ENCODE peak calls at places on chromosome 5, in four cellular contexts. I is GM12878, G is sigmoid colon, M is body of pancreas. V is an unnamed sample. For H3K27me3, the result is how much of the 10 kb centered on the place peaks cover.

GRCh38 chr5:177498013-177498847 is 826 bp upstream of the PDLIM7 start:
- DNase-seq in I (no peak), G (peak), M (peak), V (no peak)

GRCh38 chr5:174218162-174218561 is 172.7 kb downstream of the NSG2 start:
- DNase-seq in I (no peak), G (no peak), M (no peak), V (no peak)

GRCh38 chr5:95600557-95600956 is 19.3 kb upstream of the GPR150 start:
- DNase-seq in I (no peak), G (no peak), M (no peak), V (no peak)

GRCh38 chr5:174119386-174119785 is 73.9 kb downstream of the NSG2 start:
- DNase-seq in I (no peak), G (no peak), M (no peak), V (no peak)

GRCh38 chr5:62059960-62060359 is 246.0 kb upstream of the KIF2A start:
- DNase-seq in I (no peak), G (no peak), M (no peak), V (no peak)

GRCh38 chr5:171469336-171469735 is 49.9 kb downstream of the FGF18 start:
- DNase-seq in I (no peak), G (no peak), M (no peak), V (no peak)

GRCh38 chr5:172093965-172094364 is 87.5 kb upstream of the FBXW11 start:
- DNase-seq in I (no peak), G (peak), M (no peak), V (no peak)

GRCh38 chr5:180315762-180316212 is 23.9 kb upstream of the MAPK9 start:
- DNase-seq in I (no peak), G (no peak), M (peak), V (no peak)

GRCh38 chr5:157900644-157901043 is 41.7 kb upstream of the CLINT1 start:
- DNase-seq in I (no peak), G (no peak), M (no peak), V (no peak)

GRCh38 chr5:180138976-180139730 is 67.6 kb upstream of the RNF130 start:
- DNase-seq in I (no peak), G (no peak), M (no peak), V (no peak)

GRCh38 chr5:109645591-109646236 is 44.0 kb upstream of the MAN2A1 start:
- DNase-seq in I (no peak), G (no peak), M (no peak), V (no peak)

GRCh38 chr5:893711-894110 is 1.0 kb downstream of the TRIP13 start:
- DNase-seq in I (no peak), G (peak), M (no peak), V (no peak)
- H3K4me3 ChIP-seq in I (peak), G (no peak), M (no peak), V (no peak)

DNA sequence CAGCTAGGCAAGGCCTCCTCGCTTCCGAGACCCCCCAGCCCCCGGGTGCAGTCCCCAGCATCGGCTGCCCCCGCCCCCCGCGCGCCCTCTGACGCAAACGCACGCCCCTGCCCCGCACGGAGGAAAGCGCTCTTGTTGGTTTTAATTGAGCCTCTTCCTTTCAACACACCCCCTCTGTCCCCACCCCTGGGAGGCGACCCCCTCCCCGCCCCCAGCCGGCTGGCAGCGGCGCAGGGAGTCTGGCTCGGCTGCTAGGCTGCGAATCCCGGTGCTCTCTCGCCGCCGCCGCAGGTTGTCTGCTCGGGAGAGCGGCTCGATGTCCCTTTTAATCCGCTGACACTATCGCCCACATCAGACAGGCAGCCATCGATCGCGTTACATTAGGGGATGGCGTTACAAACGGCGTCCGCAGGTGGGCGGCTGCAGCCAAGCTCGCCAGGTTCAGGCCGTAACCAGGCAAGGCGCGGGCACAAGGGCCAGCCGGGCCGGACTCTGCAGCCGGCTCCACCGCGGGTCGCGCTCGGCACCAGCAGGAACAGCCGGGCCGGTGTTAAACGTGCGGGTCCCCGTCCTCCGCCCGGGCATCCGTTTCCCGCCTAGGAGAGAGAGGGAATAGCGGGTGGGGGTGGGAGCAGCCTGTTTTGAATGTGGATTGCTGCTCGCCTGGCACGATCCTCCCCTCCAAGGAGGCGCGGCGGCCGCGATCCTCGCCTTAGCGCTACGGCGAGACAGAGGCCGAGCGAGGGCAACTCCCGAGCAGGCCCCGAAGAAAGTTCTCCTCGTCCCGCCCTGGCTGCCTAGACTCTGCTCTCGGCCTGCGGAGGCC is 1.2 kb downstream of the NR2F1-AS1 start:
- DNase-seq in I (no peak), G (peak), M (peak), V (no peak)
- TF ChIP-seq POLR2A in I (no peak), G (no peak), M (no peak), V (no peak)

GRCh38 chr5:160550075-160550474 is 128.4 kb downstream of the PTTG1 start:
- DNase-seq in I (no peak), G (no peak), M (no peak), V (no peak)
- H3K27me3 ChIP-seq in I (under half), G (under half), M (under half), V (under half)

DNA sequence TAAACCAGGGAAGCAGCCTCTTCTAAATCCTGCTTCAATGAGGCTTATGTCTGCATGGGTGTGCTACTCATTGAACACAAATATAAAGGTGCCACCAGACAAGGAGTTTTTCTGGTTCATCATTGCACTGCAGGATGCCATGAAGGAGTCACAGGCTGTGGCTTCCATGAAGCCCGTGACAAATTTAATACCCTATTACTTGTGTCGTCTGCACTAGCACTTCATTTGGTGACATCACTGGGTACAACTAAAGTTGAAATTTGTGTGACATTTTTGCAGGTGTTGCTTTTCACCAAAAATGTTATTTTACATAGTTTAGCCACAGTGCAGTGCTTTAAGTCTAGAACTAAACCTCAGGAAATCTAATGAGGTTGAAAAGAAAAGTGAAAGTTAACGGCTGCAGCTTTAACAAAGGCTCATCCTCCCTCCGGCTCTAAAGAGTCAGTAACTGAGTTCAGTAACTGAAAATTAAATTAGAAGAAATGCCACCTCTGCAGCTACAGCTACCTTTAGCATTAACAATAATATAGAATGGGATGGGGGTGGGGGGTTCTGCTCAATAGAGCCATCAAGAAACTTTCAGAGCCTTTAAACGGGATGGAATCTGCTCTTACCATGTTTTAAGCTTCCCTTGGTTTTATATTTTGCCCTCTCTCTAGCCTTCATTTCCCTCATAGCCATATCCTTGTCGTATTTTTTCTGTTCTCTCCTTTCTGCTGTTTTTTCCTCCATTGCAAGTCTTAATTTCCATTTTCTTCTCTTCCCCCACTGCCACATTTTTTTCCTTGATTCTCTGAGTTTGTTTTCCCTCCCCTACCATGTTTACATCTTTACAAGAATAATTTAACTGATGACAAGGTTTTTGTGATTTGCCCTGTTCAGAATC is 233.8 kb upstream of the TMEM161B start:
- DNase-seq in I (peak), G (no peak), M (no peak), V (no peak)
- H3K4me3 ChIP-seq in I (peak), G (peak), M (no peak), V (peak)

GRCh38 chr5:141849371-141850182 is 28.6 kb downstream of the PCDH1 start:
- DNase-seq in I (no peak), G (peak), M (peak), V (peak)
- TF ChIP-seq POLR2A in I (peak), G (peak), M (peak), V (peak)

GRCh38 chr5:175874462-175875139 is 3.2 kb downstream of the CPLX2 start:
- DNase-seq in I (no peak), G (no peak), M (no peak), V (no peak)
- H3K27me3 ChIP-seq in I (under half), G (under half), M (under half), V (under half)

GRCh38 chr5:151348789-151349188 is 1.4 kb upstream of the SLC36A2 start:
- DNase-seq in I (no peak), G (no peak), M (no peak), V (peak)

GRCh38 chr5:151347364-151347763 is at the start of gene SLC36A2:
- DNase-seq in I (no peak), G (no peak), M (no peak), V (peak)

GRCh38 chr5:151344088-151344487 is 3.3 kb downstream of the SLC36A2 start:
- DNase-seq in I (no peak), G (no peak), M (no peak), V (no peak)

GRCh38 chr5:151345187-151345807 is 2.1 kb downstream of the SLC36A2 start:
- DNase-seq in I (no peak), G (no peak), M (no peak), V (no peak)

DNA sequence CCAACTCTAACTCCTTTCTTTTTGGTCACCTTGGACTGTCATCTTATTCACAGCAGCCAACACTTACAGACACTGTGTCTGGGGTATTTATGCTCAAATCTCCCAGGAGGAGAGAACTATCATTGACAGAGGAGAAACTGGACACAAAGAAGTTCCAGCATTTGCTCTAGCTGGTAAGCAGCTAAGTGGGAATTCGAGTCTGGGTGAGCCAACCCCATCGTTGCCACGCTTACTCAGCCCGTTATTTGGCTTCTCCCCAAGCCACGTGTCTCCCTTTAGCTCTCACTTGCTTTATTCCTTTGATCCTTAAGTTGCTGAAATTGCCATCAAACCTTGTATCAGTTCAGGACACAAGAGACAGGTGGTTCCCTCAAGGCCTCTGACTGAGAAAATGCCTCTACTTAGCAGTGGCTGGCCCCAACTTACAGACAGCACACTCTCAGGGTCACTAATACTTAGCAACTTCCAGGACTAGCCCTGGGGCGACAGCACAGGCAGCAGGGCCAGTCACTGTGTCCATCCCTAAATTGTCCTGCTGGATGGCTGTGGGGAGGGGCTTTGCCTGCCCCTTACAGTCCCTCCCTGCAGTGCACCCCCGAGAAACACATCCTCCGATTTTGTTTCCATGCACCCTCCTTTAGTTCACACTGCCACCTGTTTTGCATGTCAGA is 1.4 kb downstream of the SLC36A2 start:
- DNase-seq in I (no peak), G (no peak), M (no peak), V (peak)
- H3K4me3 ChIP-seq in I (no peak), G (no peak), M (no peak), V (peak)

GRCh38 chr5:141094481-141095262 is at the start of gene PCDHB2:
- DNase-seq in I (no peak), G (no peak), M (peak), V (no peak)
- TF ChIP-seq POLR2A in I (no peak), G (no peak), M (peak), V (no peak)